ENCODE peak calls at places on chromosomes 13 and 19, in ten cellular contexts. O is BJ, R is right atrium auricular region, F is tibial artery, X is heart left ventricle, U is hepatocyte, N is fibroblast of the aortic adventitia, M is HepG2, P is SK-N-SH, D is mucosa of descending colon. Q is an unnamed sample.

GRCh38 chr13:58488251-58488650 is 856.7 kb downstream of the PCDH17 start:
- DNase-seq in X (no peak), D (no peak), P (no peak), M (no peak), U (no peak), N (no peak), O (no peak), F (no peak), R (no peak), Q (no peak)

GRCh38 chr13:62510906-62511655 is 1095.4 kb upstream of the PCDH20 start:
- DNase-seq in M (no peak), F (no peak), P (no peak), O (no peak), X (no peak), D (no peak), R (no peak), N (no peak), U (no peak), Q (peak)

GRCh38 chr13:23965346-23965745 is 68.0 kb upstream of the C1QTNF9B start:
- DNase-seq in F (no peak), M (no peak), O (no peak), X (no peak), U (no peak), P (no peak), D (no peak), R (no peak), N (no peak), Q (no peak)

GRCh38 chr19:35641515-35642151 is at the start of gene ETV2:
- DNase-seq in U (no peak), R (no peak), P (peak), F (no peak), N (peak), M (no peak), D (peak), O (no peak), X (peak), Q (peak)

GRCh38 chr19:51777570-51778460 is 16.8 kb downstream of the FPR2 start:
- DNase-seq in M (peak), U (peak), F (peak), P (peak), O (peak), R (peak), X (peak), D (peak), N (peak), Q (peak)

GRCh38 chr13:31044658-31045620 is 112.5 kb downstream of the TEX26 start:
- DNase-seq in O (no peak), X (no peak), U (no peak), N (no peak), F (no peak), D (peak), M (no peak), P (no peak), R (no peak), Q (no peak)

GRCh38 chr19:53130506-53130905 is 2.2 kb downstream of the ZNF415 start:
- DNase-seq in O (no peak), F (no peak), D (no peak), X (no peak), N (no peak), U (peak), P (no peak), M (no peak), R (no peak), Q (no peak)

GRCh38 chr13:30808600-30808999 is 73.3 kb downstream of the ALOX5AP start:
- DNase-seq in R (no peak), M (no peak), U (no peak), N (no peak), D (no peak), P (no peak), O (no peak), X (no peak), F (no peak), Q (no peak)

GRCh38 chr13:62324842-62325241 is 909.2 kb upstream of the PCDH20 start:
- DNase-seq in F (no peak), U (no peak), M (no peak), R (no peak), P (no peak), D (no peak), X (no peak), N (no peak), O (no peak), Q (no peak)

GRCh38 chr13:19179916-19180315 is 1.7 kb downstream of the TUBA3C start:
- DNase-seq in R (peak), U (no peak), N (no peak), D (no peak), M (no peak), F (no peak), P (no peak), X (no peak), O (no peak), Q (no peak)

GRCh38 chr19:28727133-28727834 is 485.7 kb downstream of the UQCRFS1 start:
- DNase-seq in M (no peak), O (no peak), F (no peak), U (no peak), P (peak), R (no peak), X (peak), D (peak), N (peak), Q (no peak)

GRCh38 chr13:51525567-51526165 is 58.6 kb upstream of the WDFY2 start:
- DNase-seq in N (peak), X (no peak), D (no peak), U (no peak), R (no peak), M (no peak), P (no peak), F (no peak), O (no peak), Q (no peak)

GRCh38 chr13:57633141-57633949 is 1.8 kb downstream of the PCDH17 start:
- DNase-seq in U (peak), D (no peak), F (peak), N (no peak), R (peak), O (no peak), P (peak), X (peak), M (no peak), Q (no peak)

GRCh38 chr13:30998548-30999140 is 66.2 kb downstream of the TEX26 start:
- DNase-seq in O (no peak), M (no peak), P (peak), U (peak), N (peak), R (no peak), X (no peak), F (no peak), D (no peak), Q (peak)

GRCh38 chr19:35117017-35117570 is 1.5 kb downstream of the FXYD3 start:
- DNase-seq in R (no peak), F (no peak), N (no peak), O (no peak), D (peak), M (no peak), U (no peak), X (no peak), P (no peak), Q (no peak)

GRCh38 chr19:49224856-49225255 is 67.3 kb downstream of the TRPM4 start:
- DNase-seq in F (no peak), P (peak), X (peak), N (peak), U (peak), M (peak), R (no peak), O (no peak), D (peak), Q (peak)

GRCh38 chr13:61162106-61162505 is 253.5 kb downstream of the PCDH20 start:
- DNase-seq in D (no peak), N (no peak), M (no peak), R (no peak), O (no peak), P (no peak), X (no peak), F (no peak), U (no peak), Q (no peak)

GRCh38 chr19:18099623-18099995 is 2.0 kb downstream of the MAST3 start:
- DNase-seq in U (no peak), D (no peak), F (no peak), N (no peak), P (no peak), R (no peak), M (no peak), O (no peak), X (no peak), Q (no peak)
- H3K4me3 ChIP-seq in U (no peak), D (no peak), F (no peak), N (no peak), P (no peak), R (no peak), M (no peak), O (no peak), X (no peak), Q (no peak)

GRCh38 chr19:12141405-12141736 is 1.2 kb upstream of the ZNF20 start:
- DNase-seq in U (no peak), F (no peak), M (no peak), N (no peak), D (no peak), R (no peak), O (no peak), P (no peak), X (no peak), Q (no peak)

GRCh38 chr19:12139309-12139708 is 841 bp downstream of the ZNF20 start:
- DNase-seq in P (no peak), R (no peak), M (no peak), N (peak), O (no peak), U (no peak), X (no peak), F (no peak), D (no peak), Q (peak)

GRCh38 chr19:12139885-12140544 is at the start of gene ZNF20:
- DNase-seq in X (peak), N (peak), D (peak), R (peak), M (peak), U (peak), O (peak), F (peak), P (peak), Q (peak)

GRCh38 chr19:12140545-12141404 is 625 bp upstream of the ZNF20 start:
- DNase-seq in U (peak), O (peak), X (peak), M (peak), F (peak), D (peak), R (peak), P (peak), N (peak), Q (peak)

DNA sequence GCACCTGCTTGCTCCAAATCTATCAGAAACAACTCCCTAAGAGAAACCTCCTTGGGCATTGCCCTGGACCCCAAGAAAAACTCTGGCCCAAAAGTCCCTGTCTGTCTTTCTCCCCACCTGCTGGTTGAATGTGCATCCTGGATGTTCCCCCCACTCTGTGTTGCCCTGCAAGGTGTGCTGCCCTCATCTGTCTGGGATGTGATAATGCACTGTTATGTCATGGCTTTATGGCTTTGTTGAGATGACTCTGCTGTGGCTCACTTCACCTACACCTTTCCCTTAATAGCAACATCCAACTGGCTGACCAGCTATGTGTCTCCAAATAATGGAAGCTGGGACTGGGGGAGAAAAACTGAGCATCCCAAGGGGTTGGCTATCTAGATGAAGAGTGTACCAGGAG is 2.6 kb downstream of the ZNF20 start:
- DNase-seq in O (no peak), F (no peak), R (no peak), X (no peak), M (peak), D (no peak), P (no peak), U (no peak), N (no peak), Q (no peak)
- TF ChIP-seq CTCF in O (no peak), F (no peak), R (no peak), X (peak), M (peak), D (no peak), P (no peak), U (no peak), N (no peak), Q (peak)

GRCh38 chr13:50162001-50162400 is 146.8 kb downstream of the KCNRG start:
- DNase-seq in N (peak), D (no peak), U (peak), F (no peak), O (no peak), R (no peak), X (no peak), M (no peak), P (no peak), Q (peak)
- H3K4me3 ChIP-seq in N (no peak), D (no peak), U (no peak), F (no peak), O (no peak), R (no peak), X (no peak), M (no peak), P (no peak), Q (no peak)

GRCh38 chr13:28820099-28821051 is at the start of gene MTUS2:
- DNase-seq in X (no peak), O (no peak), R (no peak), N (no peak), U (peak), D (no peak), F (no peak), P (no peak), M (no peak), Q (no peak)

GRCh38 chr13:28822161-28822560 is 2.0 kb downstream of the MTUS2 start:
- DNase-seq in X (no peak), O (no peak), P (no peak), F (no peak), U (no peak), N (no peak), R (no peak), M (no peak), D (no peak), Q (no peak)

GRCh38 chr13:28819046-28819747 is 942 bp upstream of the MTUS2 start:
- DNase-seq in D (no peak), M (no peak), X (peak), O (no peak), P (no peak), U (peak), N (peak), R (no peak), F (no peak), Q (peak)

GRCh38 chr13:28817204-28817603 is 2.9 kb upstream of the MTUS2 start:
- DNase-seq in U (no peak), O (no peak), N (no peak), R (no peak), P (no peak), M (peak), F (no peak), X (no peak), D (no peak), Q (no peak)

DNA sequence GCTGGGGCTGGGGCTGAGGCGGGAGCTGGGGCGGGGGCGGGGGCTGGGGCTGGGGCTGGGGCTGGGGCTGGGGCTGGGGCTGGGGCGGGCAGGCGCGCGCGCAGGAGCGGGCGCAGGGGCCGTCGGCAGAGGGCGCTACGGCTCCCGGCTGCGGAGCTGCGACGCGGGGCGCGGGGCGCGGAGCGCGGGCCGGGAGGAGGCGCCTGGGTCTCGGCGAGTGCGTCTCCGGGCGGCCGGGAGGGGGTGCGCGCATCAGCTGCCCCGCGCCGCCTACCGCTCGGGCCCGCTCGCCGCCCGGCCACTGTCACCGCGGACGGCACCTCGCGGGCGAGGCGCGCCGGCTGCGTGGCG is 416 bp upstream of the MTUS2 start:
- DNase-seq in F (no peak), X (peak), M (peak), N (peak), O (no peak), R (no peak), P (peak), U (peak), D (peak), Q (peak)
- TF ChIP-seq CTCF in F (no peak), X (peak), M (peak), N (peak), O (no peak), R (peak), P (no peak), U (peak), D (no peak), Q (peak)

DNA sequence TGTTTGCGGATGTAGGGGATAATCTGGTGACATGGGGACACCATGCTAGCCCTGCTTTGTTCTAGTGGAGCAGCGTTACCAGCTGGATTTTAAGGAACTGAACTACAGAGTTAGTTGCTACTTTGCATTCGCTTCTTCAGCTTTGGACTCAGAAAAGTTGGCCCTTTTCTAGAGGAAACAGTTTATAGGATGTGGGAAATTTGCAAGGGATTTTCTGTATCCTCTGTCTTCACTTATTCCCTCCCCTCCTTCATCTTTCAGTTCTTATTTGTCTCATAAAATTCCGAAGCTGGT is 2.1 kb downstream of the GATAD2A start:
- DNase-seq in O (no peak), P (no peak), D (no peak), M (no peak), N (no peak), R (no peak), X (no peak), U (no peak), F (no peak), Q (no peak)
- H3K4me3 ChIP-seq in O (no peak), P (peak), D (no peak), M (no peak), N (peak), R (no peak), X (no peak), U (peak), F (peak), Q (peak)